ENCODE peak calls at places on chromosomes 5 and 9, in nine cellular contexts. One of them, this sample, is unnamed.
A peak's percentile ranks its signal among the peaks of the same experiment; 100 is the strongest.

GRCh38 chr9:127828262-127829031 is 25.8 kb downstream of the FPGS start:
- DNase-seq in omental fat pad: peak; percentile 70
- DNase-seq in coronary artery: peak; percentile 95
- DNase-seq in psoas muscle: peak; percentile 91
- DNase-seq in foreskin keratinocyte: no peak
- DNase-seq in bronchial epithelial cell: peak; percentile 31
- DNase-seq in endothelial cell: peak; percentile 84
- DNase-seq in OCI-LY7: no peak
- DNase-seq in astrocyte: no peak
- DNase-seq in this sample: peak; percentile 77

GRCh38 chr5:77518304-77518703 is 26.2 kb upstream of the WDR41 start:
- DNase-seq in omental fat pad: no peak
- DNase-seq in coronary artery: no peak
- DNase-seq in psoas muscle: no peak
- DNase-seq in foreskin keratinocyte: no peak
- DNase-seq in bronchial epithelial cell: peak; percentile 20
- DNase-seq in endothelial cell: no peak
- DNase-seq in OCI-LY7: peak; percentile 28
- DNase-seq in astrocyte: peak; percentile 1
- DNase-seq in this sample: no peak

GRCh38 chr5:160419458-160420330 is 813 bp upstream of the SLU7 start:
- DNase-seq in omental fat pad: no peak
- DNase-seq in coronary artery: no peak
- DNase-seq in psoas muscle: no peak
- DNase-seq in foreskin keratinocyte: no peak
- DNase-seq in bronchial epithelial cell: no peak
- DNase-seq in endothelial cell: no peak
- DNase-seq in OCI-LY7: no peak
- DNase-seq in astrocyte: no peak
- DNase-seq in this sample: no peak

GRCh38 chr5:142795246-142795645 is 25.1 kb downstream of the ARHGAP26 start:
- DNase-seq in omental fat pad: no peak
- DNase-seq in coronary artery: no peak
- DNase-seq in psoas muscle: no peak
- DNase-seq in foreskin keratinocyte: no peak
- DNase-seq in bronchial epithelial cell: no peak
- DNase-seq in endothelial cell: no peak
- DNase-seq in OCI-LY7: peak; percentile 51
- DNase-seq in astrocyte: no peak
- DNase-seq in this sample: no peak

GRCh38 chr9:4011062-4011461 is 288.8 kb downstream of the GLIS3 start:
- DNase-seq in omental fat pad: no peak
- DNase-seq in coronary artery: no peak
- DNase-seq in psoas muscle: no peak
- DNase-seq in foreskin keratinocyte: no peak
- DNase-seq in bronchial epithelial cell: no peak
- DNase-seq in endothelial cell: no peak
- DNase-seq in OCI-LY7: no peak
- DNase-seq in astrocyte: no peak
- DNase-seq in this sample: no peak

GRCh38 chr5:387491-388265 is 55.3 kb upstream of the EXOC3 start:
- DNase-seq in omental fat pad: no peak
- DNase-seq in coronary artery: peak; percentile 46
- DNase-seq in psoas muscle: no peak
- DNase-seq in foreskin keratinocyte: no peak
- DNase-seq in bronchial epithelial cell: no peak
- DNase-seq in endothelial cell: no peak
- DNase-seq in OCI-LY7: no peak
- DNase-seq in astrocyte: no peak
- DNase-seq in this sample: no peak

GRCh38 chr5:98771389-98772109 is 1.9 kb upstream of the RGMB start:
- DNase-seq in omental fat pad: no peak
- DNase-seq in coronary artery: no peak
- DNase-seq in psoas muscle: no peak
- DNase-seq in foreskin keratinocyte: peak; percentile 56
- DNase-seq in bronchial epithelial cell: peak; percentile 87
- DNase-seq in endothelial cell: peak; percentile 68
- DNase-seq in OCI-LY7: peak; percentile 83
- DNase-seq in astrocyte: peak; percentile 76
- DNase-seq in this sample: no peak

GRCh38 chr5:154146409-154146808 is 44.1 kb upstream of the GALNT10 start:
- DNase-seq in omental fat pad: no peak
- DNase-seq in coronary artery: no peak
- DNase-seq in psoas muscle: no peak
- DNase-seq in foreskin keratinocyte: no peak
- DNase-seq in bronchial epithelial cell: no peak
- DNase-seq in endothelial cell: no peak
- DNase-seq in OCI-LY7: no peak
- DNase-seq in astrocyte: no peak
- DNase-seq in this sample: no peak

GRCh38 chr9:33489070-33489469 is 15.3 kb upstream of the NOL6 start:
- DNase-seq in omental fat pad: no peak
- DNase-seq in coronary artery: no peak
- DNase-seq in psoas muscle: no peak
- DNase-seq in foreskin keratinocyte: no peak
- DNase-seq in bronchial epithelial cell: no peak
- DNase-seq in endothelial cell: no peak
- DNase-seq in OCI-LY7: no peak
- DNase-seq in astrocyte: peak; percentile 77
- DNase-seq in this sample: no peak

GRCh38 chr5:143801251-143801650 is 10.7 kb upstream of the HMHB1 start:
- DNase-seq in omental fat pad: no peak
- DNase-seq in coronary artery: no peak
- DNase-seq in psoas muscle: no peak
- DNase-seq in foreskin keratinocyte: no peak
- DNase-seq in bronchial epithelial cell: no peak
- DNase-seq in endothelial cell: no peak
- DNase-seq in OCI-LY7: no peak
- DNase-seq in astrocyte: no peak
- DNase-seq in this sample: no peak

GRCh38 chr9:17160327-17160726 is 25.5 kb downstream of the CNTLN start:
- DNase-seq in omental fat pad: no peak
- DNase-seq in coronary artery: no peak
- DNase-seq in psoas muscle: no peak
- DNase-seq in foreskin keratinocyte: no peak
- DNase-seq in bronchial epithelial cell: no peak
- DNase-seq in endothelial cell: no peak
- DNase-seq in OCI-LY7: no peak
- DNase-seq in astrocyte: no peak
- DNase-seq in this sample: no peak

GRCh38 chr9:26744362-26744965 is 148.1 kb downstream of the CAAP1 start:
- DNase-seq in omental fat pad: no peak
- DNase-seq in coronary artery: no peak
- DNase-seq in psoas muscle: no peak
- DNase-seq in foreskin keratinocyte: no peak
- DNase-seq in bronchial epithelial cell: peak; percentile 36
- DNase-seq in endothelial cell: no peak
- DNase-seq in OCI-LY7: peak; percentile 45
- DNase-seq in astrocyte: peak; percentile 12
- DNase-seq in this sample: no peak
- TF ChIP-seq CTCF in omental fat pad: no peak
- TF ChIP-seq CTCF in coronary artery: peak; percentile 51
- TF ChIP-seq CTCF in psoas muscle: peak; percentile 78
- TF ChIP-seq CTCF in foreskin keratinocyte: peak; percentile 71
- TF ChIP-seq CTCF in bronchial epithelial cell: peak; percentile 35
- TF ChIP-seq CTCF in endothelial cell: peak; percentile 99
- TF ChIP-seq CTCF in OCI-LY7: peak; percentile 93
- TF ChIP-seq CTCF in astrocyte: peak; percentile 73
- TF ChIP-seq CTCF in this sample: no peak

GRCh38 chr9:107249131-107249533 is 33.9 kb upstream of the RAD23B start:
- DNase-seq in omental fat pad: no peak
- DNase-seq in coronary artery: no peak
- DNase-seq in psoas muscle: no peak
- DNase-seq in foreskin keratinocyte: peak; percentile 81
- DNase-seq in bronchial epithelial cell: peak; percentile 91
- DNase-seq in endothelial cell: no peak
- DNase-seq in OCI-LY7: no peak
- DNase-seq in astrocyte: peak; percentile 12
- DNase-seq in this sample: no peak

GRCh38 chr9:107248714-107249113 is 34.4 kb upstream of the RAD23B start:
- DNase-seq in omental fat pad: no peak
- DNase-seq in coronary artery: no peak
- DNase-seq in psoas muscle: no peak
- DNase-seq in foreskin keratinocyte: no peak
- DNase-seq in bronchial epithelial cell: no peak
- DNase-seq in endothelial cell: no peak
- DNase-seq in OCI-LY7: no peak
- DNase-seq in astrocyte: no peak
- DNase-seq in this sample: no peak

GRCh38 chr9:107243757-107244156 is 39.3 kb upstream of the RAD23B start:
- DNase-seq in omental fat pad: no peak
- DNase-seq in coronary artery: no peak
- DNase-seq in psoas muscle: no peak
- DNase-seq in foreskin keratinocyte: peak; percentile 95
- DNase-seq in bronchial epithelial cell: peak; percentile 99
- DNase-seq in endothelial cell: no peak
- DNase-seq in OCI-LY7: no peak
- DNase-seq in astrocyte: peak; percentile 94
- DNase-seq in this sample: no peak

GRCh38 chr9:107249665-107250285 is 33.3 kb upstream of the RAD23B start:
- DNase-seq in omental fat pad: no peak
- DNase-seq in coronary artery: no peak
- DNase-seq in psoas muscle: no peak
- DNase-seq in foreskin keratinocyte: no peak
- DNase-seq in bronchial epithelial cell: peak; percentile 40
- DNase-seq in endothelial cell: no peak
- DNase-seq in OCI-LY7: no peak
- DNase-seq in astrocyte: no peak
- DNase-seq in this sample: no peak

DNA sequence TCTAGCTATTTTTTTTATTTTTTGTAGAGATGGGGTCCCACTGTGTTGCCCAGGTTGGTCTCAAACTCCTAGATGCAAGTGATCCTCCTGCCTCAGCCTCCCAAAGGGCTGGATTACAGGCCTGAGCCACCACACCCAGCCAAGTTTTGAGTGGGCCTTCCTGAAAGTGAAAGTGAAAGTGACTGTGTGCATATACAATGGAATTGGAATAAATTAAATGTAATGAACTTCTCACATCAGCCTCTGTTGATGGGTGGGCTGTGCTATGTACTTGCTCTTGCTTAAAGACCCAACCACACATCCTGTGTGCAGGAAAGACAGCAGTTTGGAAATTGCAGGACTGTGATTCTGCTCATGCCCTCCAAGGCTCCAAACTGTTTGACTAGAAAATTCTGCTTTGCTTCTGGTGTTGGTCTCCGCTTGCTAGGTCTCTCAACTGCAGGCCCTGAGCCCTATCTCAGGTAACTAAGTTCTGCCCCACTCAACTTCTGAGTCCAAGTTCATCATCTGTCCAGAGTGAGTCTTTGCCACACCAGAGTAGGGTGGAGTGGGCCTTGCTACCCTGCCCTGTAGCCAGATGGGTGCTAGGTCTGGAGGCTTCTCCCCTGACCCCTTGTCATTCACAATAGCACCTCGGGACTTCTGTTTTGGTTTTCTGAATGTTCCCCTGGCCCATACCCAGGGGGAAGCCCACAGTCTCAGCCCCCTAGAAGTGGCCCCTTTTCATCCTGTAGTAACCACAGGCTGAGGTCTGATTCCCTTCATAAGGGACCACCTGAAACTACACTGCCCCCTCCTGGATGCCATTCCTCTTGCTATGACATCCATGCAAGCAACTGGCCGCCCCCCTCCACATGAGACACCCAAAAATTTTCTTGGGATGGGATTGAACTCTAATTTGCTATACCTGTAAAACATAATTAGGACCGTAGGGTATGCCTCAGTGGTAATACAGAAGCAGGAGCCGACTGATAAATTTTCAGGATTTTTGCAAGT is 36.5 kb upstream of the RAD23B start:
- DNase-seq in omental fat pad: no peak
- DNase-seq in coronary artery: no peak
- DNase-seq in psoas muscle: no peak
- DNase-seq in foreskin keratinocyte: no peak
- DNase-seq in bronchial epithelial cell: no peak
- DNase-seq in endothelial cell: peak; percentile 33
- DNase-seq in OCI-LY7: peak; percentile 18
- DNase-seq in astrocyte: no peak
- DNase-seq in this sample: no peak
- TF ChIP-seq CTCF in omental fat pad: no peak
- TF ChIP-seq CTCF in coronary artery: no peak
- TF ChIP-seq CTCF in psoas muscle: no peak
- TF ChIP-seq CTCF in foreskin keratinocyte: peak; percentile 15
- TF ChIP-seq CTCF in bronchial epithelial cell: peak; percentile 4
- TF ChIP-seq CTCF in endothelial cell: peak; percentile 28
- TF ChIP-seq CTCF in OCI-LY7: peak; percentile 57
- TF ChIP-seq CTCF in astrocyte: no peak
- TF ChIP-seq CTCF in this sample: no peak

DNA sequence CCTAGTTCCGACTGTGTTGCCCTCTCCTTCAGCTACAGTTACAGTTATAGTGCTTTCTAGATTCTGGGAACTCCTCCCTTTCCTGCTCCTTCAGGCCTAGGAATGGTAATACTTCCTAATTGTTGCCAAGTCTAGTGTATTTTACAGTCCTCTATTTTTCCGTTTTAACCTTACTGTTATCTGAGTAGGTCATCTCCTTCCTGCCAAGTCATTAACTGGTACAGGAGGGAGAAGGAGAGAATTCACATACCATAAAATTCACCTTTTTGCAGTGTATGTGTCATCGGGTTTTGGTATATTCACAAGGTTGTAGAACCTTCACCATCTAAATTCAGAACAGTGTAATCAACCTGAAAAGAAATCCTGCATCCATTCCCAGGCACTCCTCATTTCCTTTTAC is 335.4 kb upstream of the MEF2C start:
- DNase-seq in omental fat pad: no peak
- DNase-seq in coronary artery: no peak
- DNase-seq in psoas muscle: no peak
- DNase-seq in foreskin keratinocyte: no peak
- DNase-seq in bronchial epithelial cell: no peak
- DNase-seq in endothelial cell: no peak
- DNase-seq in OCI-LY7: no peak
- DNase-seq in astrocyte: no peak
- DNase-seq in this sample: no peak
- TF ChIP-seq CTCF in omental fat pad: no peak
- TF ChIP-seq CTCF in coronary artery: no peak
- TF ChIP-seq CTCF in psoas muscle: no peak
- TF ChIP-seq CTCF in foreskin keratinocyte: no peak
- TF ChIP-seq CTCF in bronchial epithelial cell: no peak
- TF ChIP-seq CTCF in endothelial cell: no peak
- TF ChIP-seq CTCF in OCI-LY7: no peak
- TF ChIP-seq CTCF in astrocyte: no peak
- TF ChIP-seq CTCF in this sample: no peak

DNA sequence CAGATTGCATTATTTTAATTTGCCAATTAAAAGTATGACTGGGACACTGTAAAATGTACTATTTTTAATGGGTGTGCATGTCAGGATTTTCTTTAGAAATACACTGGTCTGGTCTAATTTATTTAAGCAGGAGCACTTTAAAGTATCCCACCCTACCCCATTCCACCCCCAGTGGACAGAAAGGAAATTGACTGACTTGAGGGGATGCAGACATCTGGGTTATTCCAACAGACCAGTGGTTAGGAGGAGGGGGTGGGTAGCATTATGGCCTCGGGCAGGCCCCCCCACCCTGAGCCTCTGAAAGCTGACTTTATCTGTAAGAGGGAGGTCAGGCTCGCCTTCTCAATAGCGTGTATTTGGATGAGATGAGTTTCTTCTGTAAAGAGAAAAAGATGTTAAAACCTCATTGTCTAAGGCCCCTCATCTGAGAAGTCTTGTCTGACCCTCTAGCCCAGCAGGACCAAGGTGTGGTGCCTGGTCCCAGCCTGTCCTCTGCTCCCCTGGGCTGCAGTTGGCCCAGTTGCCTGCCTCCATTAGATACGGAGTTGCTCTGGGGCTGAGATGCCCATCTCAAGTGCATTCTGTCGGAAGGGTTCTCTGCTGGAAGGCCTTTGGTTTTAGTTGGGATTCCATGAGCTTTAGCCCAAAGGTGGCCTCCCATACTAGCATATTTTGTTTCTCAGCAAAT is 4.4 kb downstream of the HNRNPAB start:
- DNase-seq in omental fat pad: peak; percentile 16
- DNase-seq in coronary artery: peak; percentile 53
- DNase-seq in psoas muscle: no peak
- DNase-seq in foreskin keratinocyte: no peak
- DNase-seq in bronchial epithelial cell: no peak
- DNase-seq in endothelial cell: no peak
- DNase-seq in OCI-LY7: peak; percentile 37
- DNase-seq in astrocyte: no peak
- DNase-seq in this sample: no peak
- TF ChIP-seq CTCF in omental fat pad: no peak
- TF ChIP-seq CTCF in coronary artery: no peak
- TF ChIP-seq CTCF in psoas muscle: peak; percentile 4
- TF ChIP-seq CTCF in foreskin keratinocyte: no peak
- TF ChIP-seq CTCF in bronchial epithelial cell: peak; percentile 1
- TF ChIP-seq CTCF in endothelial cell: no peak
- TF ChIP-seq CTCF in OCI-LY7: peak; percentile 61
- TF ChIP-seq CTCF in astrocyte: no peak
- TF ChIP-seq CTCF in this sample: no peak